ENCODE peak calls at places on chromosome X, in nine cellular contexts. N is fibroblast of pulmonary artery, V is mammary epithelial cell, H is Calu3, J is glutamatergic neuron, I is OCI-LY7, S is HFFc6, P is uterus, W is spleen. M is an unnamed sample.

GRCh38 chrX:44675364-44676024 is 132.8 kb upstream of the FUNDC1 start:
- DNase-seq in N (peak), V (peak), H (peak), J (peak), I (no peak), S (peak), P (peak), W (no peak), M (no peak)

GRCh38 chrX:152904151-152905080 is 6.5 kb downstream of the ZNF185 start:
- DNase-seq in N (peak), V (peak), H (peak), J (peak), I (peak), S (peak), P (peak), W (peak), M (peak)

GRCh38 chrX:51860679-51861078 is 32.7 kb upstream of the MAGED1 start:
- DNase-seq in N (peak), V (peak), H (peak), J (no peak), I (peak), S (no peak), P (peak), W (no peak), M (no peak)

GRCh38 chrX:135194684-135195083 is 23.5 kb upstream of the CT55 start:
- DNase-seq in N (no peak), V (no peak), H (no peak), J (no peak), I (no peak), S (no peak), P (no peak), W (no peak), M (peak)

GRCh38 chrX:2875798-2876399 is 47.2 kb downstream of the GYG2 start:
- DNase-seq in N (peak), V (no peak), H (peak), J (no peak), I (no peak), S (no peak), P (no peak), W (no peak), M (no peak)

GRCh38 chrX:49188468-49189076 is 2.4 kb upstream of the PRICKLE3 start:
- DNase-seq in N (no peak), V (no peak), H (no peak), J (no peak), I (no peak), S (no peak), P (no peak), W (no peak), M (no peak)

GRCh38 chrX:105307762-105308161 is 87.3 kb upstream of the TEX13A start:
- DNase-seq in N (peak), V (peak), H (no peak), J (no peak), I (no peak), S (peak), P (no peak), W (no peak), M (no peak)

GRCh38 chrX:103727115-103727514 is 16.4 kb downstream of the TMEM31 start:
- DNase-seq in N (no peak), V (no peak), H (no peak), J (no peak), I (no peak), S (no peak), P (no peak), W (no peak), M (no peak)

GRCh38 chrX:39167791-39168190 is 366.5 kb downstream of the MID1IP1 start:
- DNase-seq in N (no peak), V (no peak), H (no peak), J (no peak), I (no peak), S (no peak), P (no peak), W (no peak), M (no peak)

GRCh38 chrX:10040961-10041360 is 73.8 kb downstream of the CLDN34 start:
- DNase-seq in N (no peak), V (no peak), H (no peak), J (no peak), I (no peak), S (no peak), P (no peak), W (no peak), M (no peak)

GRCh38 chrX:37871626-37872302 is 24.4 kb upstream of the DYNLT3 start:
- DNase-seq in N (peak), V (peak), H (peak), J (no peak), I (no peak), S (peak), P (no peak), W (no peak), M (no peak)

GRCh38 chrX:23292979-23293651 is 41.5 kb upstream of the PTCHD1 start:
- DNase-seq in N (no peak), V (no peak), H (no peak), J (no peak), I (no peak), S (no peak), P (no peak), W (no peak), M (no peak)

GRCh38 chrX:137171626-137172025 is 137.8 kb upstream of the GPR101 start:
- DNase-seq in N (no peak), V (no peak), H (no peak), J (no peak), I (no peak), S (no peak), P (no peak), W (no peak), M (no peak)

GRCh38 chrX:49876750-49877149 is 2.5 kb upstream of the USP27X start:
- DNase-seq in N (peak), V (peak), H (peak), J (no peak), I (peak), S (no peak), P (no peak), W (no peak), M (no peak)

GRCh38 chrX:45849261-45849660 is 648.6 kb upstream of the DIPK2B start:
- DNase-seq in N (peak), V (peak), H (peak), J (no peak), I (no peak), S (peak), P (no peak), W (no peak), M (no peak)

GRCh38 chrX:108399427-108400165 is 38.6 kb downstream of the COL4A6 start:
- DNase-seq in N (peak), V (peak), H (no peak), J (no peak), I (no peak), S (peak), P (no peak), W (no peak), M (no peak)

GRCh38 chrX:100658936-100659335 is 14.9 kb downstream of the SRPX2 start:
- DNase-seq in N (peak), V (no peak), H (no peak), J (no peak), I (no peak), S (no peak), P (no peak), W (no peak), M (no peak)

GRCh38 chrX:48521353-48522243 is at the start of gene EBP:
- DNase-seq in N (peak), V (peak), H (peak), J (peak), I (peak), S (peak), P (peak), W (peak), M (no peak)

GRCh38 chrX:101659601-101660063 is at the start of gene ARMCX2:
- DNase-seq in N (peak), V (no peak), H (no peak), J (peak), I (no peak), S (peak), P (peak), W (peak), M (no peak)

GRCh38 chrX:11540532-11541377 is 125.0 kb downstream of the ARHGAP6 start:
- DNase-seq in N (no peak), V (no peak), H (no peak), J (no peak), I (no peak), S (no peak), P (no peak), W (no peak), M (no peak)

GRCh38 chrX:88560673-88561330 is 186.2 kb upstream of the CPXCR1 start:
- DNase-seq in N (no peak), V (no peak), H (no peak), J (no peak), I (no peak), S (no peak), P (no peak), W (no peak), M (no peak)

GRCh38 chrX:85111347-85111746 is 107.7 kb downstream of the APOOL start:
- DNase-seq in N (peak), V (no peak), H (no peak), J (no peak), I (peak), S (no peak), P (no peak), W (no peak), M (no peak)

GRCh38 chrX:71859637-71860036 is 51.0 kb upstream of the NHSL2 start:
- DNase-seq in N (peak), V (peak), H (peak), J (no peak), I (peak), S (peak), P (no peak), W (no peak), M (no peak)

GRCh38 chrX:40176979-40177430 is 79.2 kb upstream of the BCOR start:
- DNase-seq in N (no peak), V (no peak), H (no peak), J (peak), I (no peak), S (no peak), P (no peak), W (peak), M (peak)

GRCh38 chrX:97405031-97405685 is 521.5 kb downstream of the RPA4 start:
- DNase-seq in N (peak), V (no peak), H (no peak), J (no peak), I (no peak), S (no peak), P (no peak), W (no peak), M (no peak)

GRCh38 chrX:66717926-66718325 is 79.0 kb upstream of the EDA2R start:
- DNase-seq in N (peak), V (no peak), H (no peak), J (no peak), I (no peak), S (peak), P (no peak), W (no peak), M (no peak)

GRCh38 chrX:115413246-115413878 is 123.8 kb downstream of the LUZP4 start:
- DNase-seq in N (peak), V (no peak), H (no peak), J (no peak), I (no peak), S (peak), P (no peak), W (no peak), M (no peak)

GRCh38 chrX:112851161-112851779 is 10.6 kb upstream of the AMOT start:
- DNase-seq in N (no peak), V (peak), H (no peak), J (no peak), I (peak), S (no peak), P (no peak), W (no peak), M (no peak)

GRCh38 chrX:55715847-55716246 is 1.7 kb upstream of the RRAGB start:
- DNase-seq in N (no peak), V (no peak), H (no peak), J (no peak), I (peak), S (no peak), P (no peak), W (peak), M (no peak)

GRCh38 chrX:72621163-72621562 is 48.5 kb upstream of the HDAC8 start:
- DNase-seq in N (no peak), V (no peak), H (peak), J (no peak), I (no peak), S (no peak), P (no peak), W (no peak), M (no peak)

GRCh38 chrX:111719426-111720210 is 38.6 kb downstream of the ALG13 start:
- DNase-seq in N (peak), V (no peak), H (no peak), J (no peak), I (peak), S (peak), P (no peak), W (no peak), M (no peak)

DNA sequence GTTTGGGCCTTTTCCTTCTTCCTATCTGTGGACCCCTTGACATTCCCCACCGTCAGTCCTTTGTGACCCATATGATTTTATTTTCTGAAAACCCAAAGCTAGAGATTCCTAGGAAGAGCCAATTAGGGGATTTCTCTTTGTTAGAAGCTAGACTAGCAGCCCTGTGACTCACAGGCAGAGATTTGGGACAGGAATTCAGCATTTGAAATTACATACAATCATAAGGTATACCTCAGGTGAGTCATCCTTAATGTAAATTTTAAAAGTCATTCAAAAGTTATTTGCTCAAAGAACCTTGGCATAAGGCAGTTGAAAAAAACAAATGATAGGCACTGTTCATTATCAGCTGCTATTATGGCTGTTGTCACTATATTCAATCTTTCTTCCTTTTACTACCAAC is 40.6 kb downstream of the USP26 start:
- DNase-seq in N (no peak), V (peak), H (no peak), J (no peak), I (no peak), S (no peak), P (no peak), W (no peak), M (no peak)
- TF ChIP-seq CTCF in N (no peak), V (no peak), H (no peak), J (no peak), I (no peak), S (no peak), P (no peak), W (no peak), M (no peak)

DNA sequence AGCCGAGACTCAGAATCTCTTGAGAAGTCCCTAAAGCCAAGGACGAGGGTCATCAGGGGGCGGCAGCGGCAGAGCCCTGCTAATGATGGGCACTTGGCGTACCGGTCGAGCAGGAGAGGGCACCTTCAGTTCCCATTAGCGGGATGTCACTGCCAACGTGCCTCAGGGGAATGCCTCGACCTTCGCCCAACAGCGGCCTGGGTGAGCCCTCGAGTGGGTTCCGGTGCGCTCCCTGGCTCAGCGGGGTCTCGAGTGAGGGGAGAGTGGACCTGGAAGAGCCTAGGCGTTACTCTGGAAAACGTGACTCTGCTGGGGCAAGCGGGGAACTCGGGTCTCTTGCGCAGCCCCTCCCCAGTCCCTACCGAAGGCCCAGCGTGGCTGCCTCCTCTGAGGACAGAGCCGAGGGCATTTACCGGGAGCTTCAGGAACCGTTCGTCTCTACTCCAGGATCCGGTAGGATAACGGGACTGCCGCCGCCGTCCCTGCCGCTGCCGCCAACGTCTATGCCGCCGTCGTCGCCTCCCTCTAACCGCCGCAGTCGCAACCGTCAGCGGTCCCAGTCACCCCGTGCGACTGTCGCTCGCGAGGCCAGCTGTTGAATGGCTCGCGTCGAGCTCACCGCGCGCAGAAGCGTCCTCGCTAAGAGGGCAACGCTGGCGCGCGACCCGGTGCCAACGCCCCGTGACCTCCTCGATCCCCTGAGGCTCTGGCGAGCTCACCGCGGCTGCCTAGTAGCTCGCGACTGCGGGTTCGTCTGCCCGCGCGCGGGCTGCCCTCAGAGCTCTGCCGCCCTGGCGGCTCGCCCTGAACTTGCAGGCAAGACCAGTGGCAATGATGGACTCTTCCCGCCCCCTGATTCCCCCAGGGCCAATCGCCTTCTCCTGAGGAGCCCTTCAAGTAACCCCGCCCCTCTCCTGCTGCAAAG is 37.1 kb downstream of the PGRMC1 start:
- DNase-seq in N (peak), V (no peak), H (peak), J (peak), I (no peak), S (no peak), P (no peak), W (peak), M (peak)
- TF ChIP-seq CTCF in N (peak), V (peak), H (no peak), J (peak), I (no peak), S (peak), P (no peak), W (peak), M (no peak)

DNA sequence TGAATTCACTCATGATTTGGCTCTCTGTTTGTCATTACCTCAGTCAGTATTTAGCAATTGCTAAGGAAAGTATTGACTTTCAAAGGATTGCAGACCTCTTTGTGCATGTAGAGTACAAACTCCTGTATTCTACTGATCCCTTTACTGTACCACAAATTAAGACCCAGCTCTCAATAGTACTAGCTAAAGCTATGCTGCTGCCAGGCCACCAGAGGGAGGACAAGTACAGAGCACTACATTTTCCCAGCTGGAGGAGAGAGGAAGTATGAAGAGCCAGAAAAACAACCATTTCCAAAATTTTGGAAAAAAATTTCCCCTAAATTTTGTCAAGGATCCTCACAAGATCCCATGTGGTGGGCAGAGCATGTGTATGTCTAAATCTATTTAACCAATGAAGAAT is 175.0 kb upstream of the MTMR8 start:
- DNase-seq in N (no peak), V (no peak), H (no peak), J (no peak), I (peak), S (no peak), P (no peak), W (no peak), M (no peak)
- TF ChIP-seq CTCF in N (no peak), V (peak), H (no peak), J (peak), I (peak), S (no peak), P (no peak), W (no peak), M (peak)

DNA sequence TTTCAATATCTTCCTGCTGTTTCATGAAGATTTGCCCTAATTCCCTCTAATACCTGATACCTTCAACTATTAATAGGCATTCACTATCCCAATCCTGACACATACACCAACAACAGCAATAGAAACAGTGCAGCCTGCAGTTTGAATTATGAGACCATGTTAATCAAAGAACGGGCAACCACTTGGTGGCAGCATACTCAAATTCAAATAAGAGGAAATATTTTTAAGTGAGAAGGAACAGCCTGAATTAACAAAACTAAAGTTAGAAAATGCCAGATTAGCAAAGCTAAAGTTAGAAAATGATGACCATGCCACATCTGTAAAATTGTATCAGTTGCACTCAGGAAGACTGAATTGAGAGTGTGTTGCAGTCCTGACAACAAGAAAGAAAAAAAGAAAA is 204.9 kb downstream of the SMARCA1 start:
- DNase-seq in N (peak), V (peak), H (peak), J (no peak), I (peak), S (peak), P (no peak), W (no peak), M (no peak)
- TF ChIP-seq CTCF in N (peak), V (peak), H (no peak), J (no peak), I (peak), S (peak), P (no peak), W (no peak), M (peak)

DNA sequence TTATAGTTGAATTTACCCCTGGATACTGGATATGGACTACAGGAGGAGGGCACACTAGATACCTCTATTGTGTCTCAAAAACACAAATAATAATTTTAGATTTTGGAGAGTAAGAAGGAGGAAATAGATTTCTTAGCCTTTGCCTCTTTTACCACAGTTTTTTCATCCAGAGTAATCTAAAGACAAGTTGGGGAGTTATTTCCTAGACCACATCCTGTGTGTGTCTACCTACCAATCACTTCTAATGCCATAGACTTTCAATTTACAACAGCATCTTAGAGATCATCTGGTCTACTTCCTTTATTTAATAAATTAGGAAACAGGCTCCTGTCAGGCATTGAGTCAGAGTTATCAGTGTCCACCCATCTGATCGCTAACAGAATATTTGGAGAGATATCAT is 191.5 kb downstream of the EDA start:
- DNase-seq in N (no peak), V (no peak), H (no peak), J (no peak), I (no peak), S (no peak), P (no peak), W (no peak), M (no peak)
- TF ChIP-seq CTCF in N (no peak), V (no peak), H (no peak), J (no peak), I (no peak), S (no peak), P (no peak), W (no peak), M (no peak)